ENCODE peak calls at places on chromosomes 12 and 14, in nine cellular contexts. B is lung; J is hepatocyte; M is Calu3; D is K562; N is stomach; F is CD4-positive, alpha-beta T cell; Y is BJ; T is tibial artery. O is an unnamed sample.

GRCh38 chr12:55827806-55828205 is 1.6 kb downstream of the DNAJC14 start:
- DNase-seq in J (no peak), M (no peak), B (no peak), D (no peak), Y (no peak), T (no peak), N (no peak), F (no peak), O (no peak)

GRCh38 chr12:75862692-75863471 is 168.7 kb downstream of the PHLDA1 start:
- DNase-seq in D (no peak), J (peak; percentile 10), N (no peak), M (no peak), F (no peak), T (no peak), B (no peak), Y (peak; percentile 14), O (peak; percentile 59)

GRCh38 chr14:101707285-101707842 is 54.1 kb upstream of the PPP2R5C start:
- DNase-seq in Y (no peak), D (peak; percentile 42), T (no peak), N (no peak), F (peak; percentile 47), J (peak; percentile 90), B (peak; percentile 63), M (peak; percentile 62), O (peak; percentile 86)

GRCh38 chr12:42440608-42441007 is 114.6 kb downstream of the PPHLN1 start:
- DNase-seq in J (no peak), N (no peak), M (no peak), T (no peak), Y (no peak), B (no peak), D (no peak), F (no peak), O (no peak)

GRCh38 chr12:68529466-68529865 is 81.2 kb upstream of the RAP1B start:
- DNase-seq in N (no peak), F (no peak), M (no peak), B (no peak), Y (no peak), T (no peak), D (no peak), J (no peak), O (no peak)

GRCh38 chr12:55757701-55758100 is 14.8 kb downstream of the GDF11 start:
- DNase-seq in B (no peak), J (no peak), M (no peak), N (no peak), D (no peak), Y (no peak), F (no peak), T (no peak), O (no peak)

GRCh38 chr12:3641428-3641883 is 111.5 kb downstream of the CRACR2A start:
- DNase-seq in F (no peak), J (no peak), N (no peak), B (no peak), T (no peak), Y (peak; percentile 32), M (no peak), D (no peak), O (peak; percentile 75)

GRCh38 chr14:94689218-94689984 is 77.2 kb downstream of the SERPINA3 start:
- DNase-seq in F (peak; percentile 40), N (peak; percentile 68), M (peak; percentile 84), B (peak; percentile 39), T (peak; percentile 34), J (peak; percentile 87), Y (no peak), D (peak; percentile 64), O (peak; percentile 18)

GRCh38 chr12:14252697-14253096 is 112.8 kb upstream of the ATF7IP start:
- DNase-seq in J (no peak), Y (no peak), F (no peak), D (no peak), B (no peak), M (no peak), N (no peak), T (no peak), O (no peak)

GRCh38 chr12:121581681-121582439 is 1.0 kb upstream of the KDM2B start:
- DNase-seq in T (peak; percentile 62), F (no peak), B (no peak), D (peak; percentile 52), J (no peak), M (no peak), N (peak; percentile 36), Y (no peak), O (peak; percentile 58)

GRCh38 chr12:47819902-47820630 is at the start of gene HDAC7:
- DNase-seq in J (peak; percentile 91), F (peak; percentile 79), N (peak; percentile 84), Y (no peak), M (peak; percentile 45), T (peak; percentile 89), D (peak; percentile 95), B (peak; percentile 85), O (peak; percentile 79)

GRCh38 chr14:104576607-104577332 is 2.8 kb upstream of the C14orf180 start:
- DNase-seq in T (no peak), M (peak; percentile 29), Y (no peak), B (no peak), J (peak; percentile 70), N (peak; percentile 70), D (no peak), F (no peak), O (peak; percentile 13)

GRCh38 chr14:76654573-76654955 is 106.7 kb upstream of the VASH1 start:
- DNase-seq in F (no peak), Y (no peak), J (no peak), B (no peak), D (no peak), N (no peak), M (peak; percentile 16), T (no peak), O (no peak)

GRCh38 chr12:5170894-5171293 is 127.2 kb downstream of the KCNA5 start:
- DNase-seq in N (no peak), Y (no peak), M (no peak), T (no peak), B (no peak), J (no peak), F (no peak), D (no peak), O (no peak)

GRCh38 chr12:128783129-128783574 is 40.6 kb downstream of the SLC15A4 start:
- DNase-seq in F (no peak), D (no peak), Y (no peak), N (no peak), M (no peak), T (no peak), B (no peak), J (no peak), O (peak; percentile 31)

GRCh38 chr14:65336191-65336591 is 76.3 kb upstream of the FUT8 start:
- DNase-seq in M (no peak), N (no peak), J (peak; percentile 35), D (no peak), B (no peak), F (no peak), Y (peak; percentile 39), T (no peak), O (peak; percentile 57)

GRCh38 chr12:124964251-124964650 is 24.7 kb downstream of the DHX37 start:
- DNase-seq in D (no peak), N (no peak), M (no peak), J (no peak), B (no peak), Y (no peak), F (no peak), T (no peak), O (no peak)

GRCh38 chr12:50739611-50740010 is 24.3 kb upstream of the ATF1 start:
- DNase-seq in Y (no peak), J (no peak), F (no peak), N (no peak), D (no peak), T (no peak), B (no peak), M (no peak), O (no peak)

GRCh38 chr12:130286741-130287140 is 50.9 kb upstream of the PIWIL1 start:
- DNase-seq in T (no peak), F (no peak), D (no peak), N (no peak), Y (no peak), J (no peak), M (no peak), B (no peak), O (no peak)

DNA sequence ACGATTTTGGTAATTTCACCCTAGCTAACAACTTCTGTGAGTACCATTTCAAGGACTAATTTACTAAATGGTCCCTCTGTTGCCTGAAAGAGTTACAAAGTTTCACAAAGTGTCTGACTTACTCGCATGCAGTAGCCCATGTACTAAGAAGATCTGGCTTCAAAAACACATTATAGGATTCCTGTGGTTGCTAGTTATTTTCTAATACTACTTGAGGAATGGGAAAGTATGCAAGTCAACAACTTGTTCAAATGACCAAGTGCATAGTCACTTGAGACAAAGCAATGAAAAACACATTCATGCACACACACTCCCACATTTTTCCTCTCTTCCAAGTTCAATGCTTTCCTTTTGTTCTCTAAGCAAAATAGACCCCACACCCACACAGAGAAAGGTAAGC is 219.7 kb upstream of the TMPO start:
- DNase-seq in D (no peak), B (no peak), J (no peak), N (no peak), F (no peak), Y (no peak), T (no peak), M (no peak), O (no peak)
- TF ChIP-seq CTCF in D (no peak), B (no peak), J (no peak), N (no peak), F (no peak), Y (no peak), T (no peak), M (no peak), O (no peak)

GRCh38 chr14:68937790-68938514 is 41.1 kb downstream of the ACTN1 start:
- DNase-seq in F (no peak), T (peak; percentile 58), Y (no peak), N (peak; percentile 76), J (peak; percentile 68), D (no peak), B (no peak), M (peak; percentile 74), O (peak; percentile 59)
- TF ChIP-seq CTCF in F (no peak), T (peak; percentile 26), Y (peak; percentile 35), N (no peak), J (peak; percentile 44), D (no peak), B (no peak), M (peak; percentile 38), O (peak; percentile 51)

DNA sequence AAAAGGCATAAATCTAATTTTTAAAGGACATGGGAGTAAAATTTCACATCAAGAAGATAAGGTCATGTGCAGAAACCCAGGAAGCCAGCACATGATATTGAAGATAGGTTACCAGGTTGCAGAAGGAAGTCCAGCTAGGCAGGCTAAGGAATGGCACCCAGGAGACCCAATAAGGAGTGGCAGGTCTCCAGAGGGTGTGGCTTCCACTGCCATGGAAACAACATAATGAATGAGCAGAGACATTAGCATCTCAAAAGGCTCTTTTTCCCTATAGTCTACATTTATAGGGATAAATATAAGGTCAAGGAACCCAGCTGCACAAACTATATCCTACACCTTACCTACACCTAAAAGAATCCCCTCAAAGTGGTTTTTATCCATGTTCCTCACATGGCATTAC is 275.9 kb downstream of the RPS29 start:
- DNase-seq in T (no peak), J (no peak), Y (no peak), F (no peak), N (no peak), D (no peak), B (no peak), M (no peak), O (no peak)
- TF ChIP-seq CTCF in T (no peak), J (no peak), Y (no peak), F (no peak), N (no peak), D (no peak), B (no peak), M (no peak), O (no peak)

GRCh38 chr12:111304642-111305071 is 64.2 kb downstream of the PHETA1 start:
- DNase-seq in J (no peak), D (peak; percentile 71), F (no peak), T (no peak), B (no peak), Y (no peak), N (no peak), M (peak; percentile 39), O (no peak)
- TF ChIP-seq CTCF in J (peak; percentile 47), D (peak; percentile 95), F (peak; percentile 14), T (no peak), B (peak; percentile 15), Y (peak; percentile 63), N (peak; percentile 23), M (peak; percentile 91), O (peak; percentile 64)

O was measured in fibroblast of villous mesenchyme.